ENCODE peak calls at places on chromosomes 3 and 15, in six cellular contexts. L is tibial artery, K is dorsolateral prefrontal cortex, R is fibroblast of lung, Q is astrocyte, V is thyroid gland. Z is an unnamed sample.

GRCh38 chr3:20072422-20072821 is 32.2 kb downstream of the KAT2B start:
- DNase-seq in L (no peak), K (peak; percentile 71), R (no peak), Q (no peak), V (peak; percentile 41), Z (no peak)

GRCh38 chr15:86432861-86433260 is 353.2 kb downstream of the AGBL1 start:
- DNase-seq in L (no peak), K (no peak), R (no peak), Q (no peak), V (no peak), Z (no peak)

GRCh38 chr3:107690522-107691138 is 167.9 kb downstream of the BBX start:
- DNase-seq in L (no peak), K (no peak), R (peak; percentile 64), Q (peak; percentile 51), V (no peak), Z (peak; percentile 24)

GRCh38 chr15:77076325-77076915 is 5.5 kb upstream of the TSPAN3 start:
- DNase-seq in L (no peak), K (no peak), R (no peak), Q (no peak), V (no peak), Z (no peak)

GRCh38 chr15:79035814-79036213 is 54.8 kb downstream of the RASGRF1 start:
- DNase-seq in L (no peak), K (no peak), R (no peak), Q (no peak), V (no peak), Z (no peak)

GRCh38 chr3:14301558-14301957 is 100.8 kb upstream of the SLC6A6 start:
- DNase-seq in L (peak; percentile 75), K (no peak), R (no peak), Q (no peak), V (no peak), Z (no peak)

GRCh38 chr3:72102057-72102711 is 317.2 kb upstream of the PROK2 start:
- DNase-seq in L (no peak), K (no peak), R (no peak), Q (no peak), V (no peak), Z (no peak)

GRCh38 chr3:40317061-40317676 is 7.7 kb downstream of the EIF1B start:
- DNase-seq in L (no peak), K (no peak), R (peak; percentile 61), Q (peak; percentile 36), V (peak; percentile 17), Z (peak; percentile 72)

DNA sequence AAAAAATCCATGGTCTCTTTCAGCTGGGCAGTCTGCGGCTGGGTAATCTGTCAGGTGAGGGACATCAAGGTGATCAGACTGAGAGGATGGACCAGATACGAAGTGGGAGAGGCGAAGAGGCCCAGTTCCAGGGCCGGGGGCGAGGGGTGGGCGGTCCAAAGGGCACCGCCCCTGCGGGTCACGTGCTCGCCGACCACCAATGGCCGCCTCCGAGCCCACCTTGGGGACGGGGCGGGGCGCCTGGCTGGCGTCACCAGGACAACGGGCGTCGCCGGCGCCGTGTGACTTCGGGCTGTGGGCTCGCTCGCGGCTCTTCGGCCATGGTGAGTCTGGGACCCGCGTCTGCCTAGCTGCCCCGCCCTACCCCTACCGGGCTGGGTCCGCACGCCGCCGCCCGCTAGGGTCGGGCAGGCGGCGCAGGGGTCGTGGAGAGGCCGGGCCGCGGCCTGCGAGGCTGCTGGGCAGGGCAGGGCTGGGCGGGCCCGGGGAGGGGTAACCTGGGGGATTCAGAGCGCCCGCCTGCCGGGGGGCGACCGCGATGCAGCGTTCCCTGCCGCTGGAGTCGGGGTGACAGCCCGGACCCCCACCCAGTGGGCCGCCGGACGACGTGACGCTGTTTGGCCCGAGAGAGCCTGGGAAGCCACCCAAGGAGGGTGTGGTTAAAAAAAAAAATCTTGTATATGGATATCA is at the start of gene FBXL2:
- DNase-seq in L (peak; percentile 82), K (peak; percentile 77), R (peak; percentile 70), Q (peak; percentile 46), V (peak; percentile 86), Z (peak; percentile 56)
- H3K27ac ChIP-seq in L (peak within 1 kb of the TSS; percentile 94), K (peak within 1 kb of the TSS; percentile 58), R (peak within 1 kb of the TSS; percentile 80), Q (peak within 1 kb of the TSS; percentile 64), V (no peak within 1 kb of the TSS), Z (peak within 1 kb of the TSS; percentile 70)

DNA sequence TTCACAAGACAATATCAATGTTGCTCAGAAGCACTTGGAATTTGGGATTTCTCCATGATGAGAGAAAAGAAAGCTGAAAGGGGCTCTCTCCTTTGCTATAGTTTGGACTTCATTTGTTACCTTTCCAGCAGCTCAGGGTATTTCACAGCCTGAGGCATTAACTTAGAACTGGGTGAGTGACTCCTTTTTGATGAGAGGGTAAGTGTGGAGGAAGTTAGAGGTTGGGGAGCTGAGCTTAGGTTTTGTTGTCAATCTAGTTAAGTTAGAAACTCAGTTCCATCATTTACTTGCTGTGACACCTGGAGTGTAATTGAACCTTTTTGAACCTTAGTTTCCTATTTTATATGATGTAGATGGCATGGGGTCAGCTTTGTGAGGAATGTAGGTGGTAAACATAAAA is 359.1 kb downstream of the PDCD6IP start:
- DNase-seq in L (no peak), K (no peak), R (no peak), Q (no peak), V (no peak), Z (no peak)
- H3K4me3 ChIP-seq in L (no peak overlapping the region), K (no peak overlapping the region), R (no peak overlapping the region), Q (no peak overlapping the region), V (no peak overlapping the region), Z (no peak overlapping the region)

GRCh38 chr3:181709537-181710279 is 2.0 kb upstream of the SOX2 start:
- DNase-seq in L (no peak), K (peak; percentile 72), R (peak; percentile 61), Q (peak; percentile 46), V (peak; percentile 84), Z (peak; percentile 60)
- H3K27me3 ChIP-seq in L (peaks cover 100% of the 10 kb centered on the region), K (peaks cover 81% of the 10 kb centered on the region), R (peaks cover 36% of the 10 kb centered on the region), Q (peaks cover 45% of the 10 kb centered on the region), V (peaks cover 71% of the 10 kb centered on the region), Z (peaks cover 59% of the 10 kb centered on the region)

DNA sequence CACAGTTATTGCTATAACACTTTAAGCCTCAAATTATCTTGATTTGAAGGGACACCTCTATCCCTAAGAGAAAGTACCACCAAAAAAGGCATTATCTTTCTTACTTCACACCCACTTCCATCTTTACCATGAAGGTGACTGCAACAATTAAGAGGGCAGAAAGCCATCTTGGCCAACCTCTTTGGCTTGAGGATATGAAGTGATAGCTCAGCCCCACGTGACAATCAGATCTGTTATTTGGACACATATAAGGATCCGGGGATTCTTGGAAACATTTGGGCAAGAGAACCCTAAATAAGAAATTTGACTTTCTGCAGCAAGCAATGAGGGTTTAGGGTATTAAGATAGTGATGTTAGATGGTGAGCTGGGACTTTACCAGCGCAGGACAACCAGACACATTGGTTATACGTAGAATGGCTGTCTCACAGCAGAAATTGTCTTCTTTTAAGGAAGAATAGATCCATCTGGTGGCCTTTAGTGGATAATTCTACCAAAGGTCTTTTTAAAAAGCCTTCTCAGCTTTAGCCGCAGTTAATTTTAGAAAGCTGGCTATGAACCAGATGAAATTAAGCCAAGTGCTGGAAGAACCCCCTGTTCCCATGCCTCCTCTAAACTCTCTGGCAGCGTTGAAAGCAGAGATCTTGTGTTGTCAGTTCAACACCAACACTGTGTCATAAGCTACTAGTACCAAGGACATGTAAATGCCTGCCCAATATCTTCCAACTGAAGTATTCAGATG is 12.3 kb downstream of the HCLS1 start:
- DNase-seq in L (no peak), K (no peak), R (no peak), Q (no peak), V (no peak), Z (no peak)
- H3K27ac ChIP-seq in L (peak overlapping the region; percentile 61), K (no peak overlapping the region), R (no peak overlapping the region), Q (no peak overlapping the region), V (no peak overlapping the region), Z (no peak overlapping the region)

GRCh38 chr15:75650908-75651809 is 3.4 kb downstream of the SNX33 start:
- DNase-seq in L (peak; percentile 88), K (no peak), R (peak; percentile 24), Q (no peak), V (peak; percentile 66), Z (no peak)
- H3K4me3 ChIP-seq in L (peak overlapping the region; percentile 79), K (peak overlapping the region; percentile 30), R (peak overlapping the region; percentile 90), Q (peak overlapping the region; percentile 51), V (peak overlapping the region; percentile 11), Z (peak overlapping the region; percentile 27)

GRCh38 chr15:67833504-67834248 is 6.2 kb downstream of the RNU6-1 start:
- DNase-seq in L (peak; percentile 71), K (no peak), R (no peak), Q (no peak), V (peak; percentile 42), Z (no peak)
- H3K27me3 ChIP-seq in L (peaks cover 73% of the 10 kb centered on the region), K (peaks cover 72% of the 10 kb centered on the region), R (peaks cover 77% of the 10 kb centered on the region), Q (peaks cover 91% of the 10 kb centered on the region), V (peaks cover 33% of the 10 kb centered on the region), Z (peaks cover 73% of the 10 kb centered on the region)

GRCh38 chr3:12992629-12993021 is 80.6 kb downstream of the IQSEC1 start:
- DNase-seq in L (no peak), K (no peak), R (no peak), Q (no peak), V (peak; percentile 74), Z (no peak)

GRCh38 chr3:12991861-12992281 is 81.4 kb downstream of the IQSEC1 start:
- DNase-seq in L (no peak), K (no peak), R (no peak), Q (no peak), V (peak; percentile 22), Z (no peak)

GRCh38 chr3:12993623-12994356 is 79.4 kb downstream of the IQSEC1 start:
- DNase-seq in L (no peak), K (no peak), R (no peak), Q (no peak), V (peak; percentile 32), Z (no peak)

GRCh38 chr3:12994357-12994606 is 78.9 kb downstream of the IQSEC1 start:
- DNase-seq in L (peak; percentile 81), K (no peak), R (no peak), Q (no peak), V (peak; percentile 58), Z (no peak)

DNA sequence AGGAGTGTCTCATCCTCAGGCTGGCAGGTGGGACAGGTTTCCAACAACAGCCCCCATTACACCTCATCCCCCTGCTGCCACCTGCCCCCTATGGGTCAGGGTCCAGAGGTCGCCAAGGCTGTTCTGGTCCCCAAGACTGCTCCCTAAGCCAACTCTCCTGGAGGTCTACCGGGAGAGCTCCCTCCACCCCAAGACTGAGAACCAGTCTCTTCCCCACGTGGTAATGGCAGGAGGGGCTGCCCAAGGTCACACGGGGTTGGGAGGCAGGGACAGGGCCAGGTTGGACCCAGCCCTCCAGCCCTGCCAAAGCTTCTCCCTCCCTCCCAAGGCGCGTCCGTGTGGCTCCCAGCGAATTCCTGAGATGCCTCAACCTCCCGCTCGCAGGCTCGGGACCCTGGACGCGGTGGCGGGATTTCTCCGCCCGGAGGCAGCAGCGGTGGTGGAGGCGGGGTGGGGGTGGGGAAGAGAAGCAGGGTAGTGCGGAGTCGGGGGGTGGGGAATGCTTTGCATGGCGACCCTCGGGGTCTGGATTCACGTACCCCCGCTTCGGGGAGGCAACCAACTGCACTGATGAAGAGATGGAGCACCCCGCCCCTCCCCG is 80.1 kb downstream of the IQSEC1 start:
- DNase-seq in L (no peak), K (no peak), R (peak; percentile 43), Q (no peak), V (peak; percentile 68), Z (no peak)
- H3K27ac ChIP-seq in L (peak overlapping the region; percentile 90), K (peak overlapping the region; percentile 65), R (no peak overlapping the region), Q (no peak overlapping the region), V (peak overlapping the region; percentile 50), Z (no peak overlapping the region)